ENCODE peak calls at places on chromosomes 3 and 15, in eight cellular contexts. R is activated naive CD8-positive, alpha-beta T cell treated with anti-CD3 and anti-CD28 coated beads for 36 hours; M is psoas muscle; Q is T follicular helper cell; A is aorta; P is retina; Z is SK-N-DZ; B is stimulated activated CD4-positive, alpha-beta T cell treated with anti-CD3 and anti-CD28 coated beads, TNF-alpha, amount 100 ng/mL, for 4 hours. W is an unnamed sample.

GRCh38 chr3:52817221-52817620 is 13.3 kb downstream of the ITIH4 start:
- DNase-seq in R (no peak), M (no peak), Q (no peak), A (no peak), P (no peak), Z (no peak), B (no peak), W (no peak)

GRCh38 chr15:75051161-75051560 is 27.8 kb downstream of the PPCDC start:
- DNase-seq in R (no peak), M (no peak), Q (no peak), A (peak), P (peak), Z (peak), B (no peak), W (no peak)

GRCh38 chr3:188008582-188009213 is 145.3 kb upstream of the LPP start:
- DNase-seq in R (no peak), M (no peak), Q (no peak), A (no peak), P (no peak), Z (no peak), B (no peak), W (no peak)

GRCh38 chr15:25596644-25597562 is 158.1 kb upstream of the UBE3A start:
- DNase-seq in R (no peak), M (no peak), Q (no peak), A (no peak), P (no peak), Z (peak), B (no peak), W (no peak)

GRCh38 chr3:188262913-188263683 is 109.1 kb downstream of the LPP start:
- DNase-seq in R (no peak), M (no peak), Q (no peak), A (peak), P (no peak), Z (no peak), B (no peak), W (no peak)

GRCh38 chr3:168047190-168047795 is 48.4 kb downstream of the GOLIM4 start:
- DNase-seq in R (no peak), M (no peak), Q (no peak), A (no peak), P (peak), Z (peak), B (no peak), W (no peak)

GRCh38 chr3:24259901-24260512 is 234.6 kb downstream of the THRB start:
- DNase-seq in R (no peak), M (peak), Q (no peak), A (no peak), P (no peak), Z (no peak), B (no peak), W (no peak)

GRCh38 chr3:146594843-146595482 is 10.2 kb downstream of the PLSCR5 start:
- DNase-seq in R (no peak), M (no peak), Q (no peak), A (peak), P (no peak), Z (no peak), B (no peak), W (no peak)

GRCh38 chr3:15812183-15812582 is 14.4 kb upstream of the ANKRD28 start:
- DNase-seq in R (no peak), M (no peak), Q (no peak), A (no peak), P (no peak), Z (no peak), B (no peak), W (no peak)

GRCh38 chr3:30894521-30895289 is at the start of gene GADL1:
- DNase-seq in R (peak), M (peak), Q (no peak), A (peak), P (peak), Z (peak), B (no peak), W (peak)

GRCh38 chr3:138303474-138303873 is 26.2 kb downstream of the NME9 start:
- DNase-seq in R (no peak), M (no peak), Q (no peak), A (no peak), P (no peak), Z (no peak), B (no peak), W (no peak)

GRCh38 chr15:69557340-69558137 is 104.9 kb downstream of the RPLP1 start:
- DNase-seq in R (no peak), M (no peak), Q (no peak), A (no peak), P (no peak), Z (no peak), B (no peak), W (no peak)

GRCh38 chr3:197595470-197596185 is 39.9 kb upstream of the BDH1 start:
- DNase-seq in R (no peak), M (no peak), Q (no peak), A (no peak), P (no peak), Z (no peak), B (no peak), W (no peak)

GRCh38 chr3:193240850-193241706 is at the start of gene PLAAT1:
- DNase-seq in R (peak), M (peak), Q (no peak), A (peak), P (peak), Z (peak), B (no peak), W (peak)

GRCh38 chr15:72271895-72272212 is 500 bp downstream of the PARP6 start:
- DNase-seq in R (peak), M (no peak), Q (no peak), A (no peak), P (no peak), Z (no peak), B (no peak), W (no peak)

GRCh38 chr3:119042162-119042561 is 7.5 kb upstream of the IGSF11 start:
- DNase-seq in R (no peak), M (no peak), Q (no peak), A (no peak), P (no peak), Z (no peak), B (no peak), W (no peak)

GRCh38 chr3:194487289-194488006 is 646 bp upstream of the ATP13A3 start:
- DNase-seq in R (peak), M (peak), Q (peak), A (peak), P (peak), Z (no peak), B (no peak), W (peak)

GRCh38 chr15:57647071-57647790 is 55.5 kb downstream of the MYZAP start:
- DNase-seq in R (no peak), M (no peak), Q (no peak), A (no peak), P (no peak), Z (no peak), B (no peak), W (no peak)

GRCh38 chr3:49805367-49805782 is 2.3 kb downstream of the INKA1 start:
- DNase-seq in R (no peak), M (peak), Q (no peak), A (peak), P (peak), Z (no peak), B (no peak), W (peak)

GRCh38 chr15:99324082-99324620 is 72.9 kb downstream of the LRRC28 start:
- DNase-seq in R (peak), M (peak), Q (no peak), A (no peak), P (no peak), Z (no peak), B (no peak), W (no peak)